ENCODE peak calls at places on chromosomes 16 and 17, in five cellular contexts. A, G, B, U and D are unnamed samples.

GRCh38 chr16:85601730-85602401 is 11.3 kb upstream of the GSE1 start:
- DNase-seq in B (peak), G (no peak), U (peak), A (no peak), D (peak)

GRCh38 chr16:24681793-24682192 is 47.7 kb upstream of the TNRC6A start:
- DNase-seq in A (no peak), B (peak), U (no peak), G (no peak), D (no peak)

GRCh38 chr16:9297437-9298113 is 206.1 kb downstream of the HAPSTR1 start:
- DNase-seq in G (no peak), B (no peak), U (peak), A (peak), D (no peak)

GRCh38 chr16:72884037-72884436 is 163.9 kb downstream of the ZFHX3 start:
- DNase-seq in U (no peak), B (peak), A (no peak), G (no peak), D (no peak)

GRCh38 chr17:56939869-56940484 is 20.9 kb downstream of the COIL start:
- DNase-seq in G (no peak), A (peak), U (peak), B (peak), D (no peak)

GRCh38 chr17:17156511-17156910 is 49.6 kb downstream of the PLD6 start:
- DNase-seq in B (peak), U (no peak), G (no peak), A (no peak), D (no peak)

GRCh38 chr16:10566613-10567012 is 13.8 kb downstream of the EMP2 start:
- DNase-seq in A (no peak), U (peak), B (no peak), G (no peak), D (no peak)

GRCh38 chr16:8936421-8936820 is 27.3 kb downstream of the USP7 start:
- DNase-seq in B (peak), U (peak), G (peak), A (peak), D (no peak)

GRCh38 chr17:45809484-45809883 is 25.4 kb downstream of the CRHR1 start:
- DNase-seq in A (no peak), B (no peak), U (no peak), G (no peak), D (no peak)

GRCh38 chr17:28551421-28552186 is 820 bp downstream of the UNC119 start:
- DNase-seq in G (no peak), U (no peak), B (no peak), A (no peak), D (no peak)

GRCh38 chr16:14003119-14003570 is 68.0 kb upstream of the MRTFB start:
- DNase-seq in B (peak), G (no peak), A (no peak), U (peak), D (peak)

GRCh38 chr17:58318065-58318481 is 10.5 kb downstream of the TSPOAP1 start:
- DNase-seq in U (peak), B (no peak), A (no peak), G (peak), D (no peak)

GRCh38 chr17:45722161-45722560 is 62.0 kb upstream of the CRHR1 start:
- DNase-seq in G (no peak), A (peak), U (peak), B (peak), D (peak)

GRCh38 chr16:77786448-77786847 is 1.9 kb upstream of the VAT1L start:
- DNase-seq in G (no peak), A (no peak), B (no peak), U (no peak), D (no peak)

GRCh38 chr16:12999368-12999767 is 98.0 kb downstream of the SHISA9 start:
- DNase-seq in G (no peak), B (no peak), A (no peak), U (no peak), D (no peak)

GRCh38 chr17:50129946-50130777 is at the start of gene SAMD14:
- DNase-seq in G (no peak), B (peak), A (no peak), U (peak), D (no peak)

GRCh38 chr17:54662978-54663876 is 237.4 kb upstream of the TOM1L1 start:
- DNase-seq in U (peak), A (no peak), B (no peak), G (no peak), D (no peak)

GRCh38 chr16:85306071-85306792 is 194.0 kb upstream of the CIBAR2 start:
- DNase-seq in G (peak), A (peak), B (peak), U (peak), D (peak)

GRCh38 chr16:23959069-23959800 is 123.5 kb downstream of the PRKCB start:
- DNase-seq in A (no peak), G (no peak), B (no peak), U (no peak), D (no peak)

GRCh38 chr17:3763777-3764170 is 37.2 kb downstream of the ITGAE start:
- DNase-seq in G (no peak), A (no peak), U (no peak), B (no peak), D (no peak)

GRCh38 chr17:12250973-12251372 is 230.3 kb downstream of the MAP2K4 start:
- DNase-seq in A (no peak), B (no peak), G (no peak), U (no peak), D (no peak)

GRCh38 chr17:78557598-78558039 is 19.6 kb downstream of the DNAH17 start:
- DNase-seq in B (peak), A (no peak), G (no peak), U (no peak), D (no peak)

GRCh38 chr17:37608369-37609169 is 649 bp downstream of the SYNRG start:
- DNase-seq in B (peak), A (no peak), U (peak), G (no peak), D (no peak)

GRCh38 chr17:66789961-66790421 is 44.9 kb upstream of the CACNG5 start:
- DNase-seq in U (peak), G (no peak), B (peak), A (no peak), D (no peak)

GRCh38 chr16:23949630-23950290 is 114.0 kb downstream of the PRKCB start:
- DNase-seq in B (no peak), U (no peak), A (no peak), G (peak), D (no peak)

GRCh38 chr16:8878523-8878911 is 3.6 kb upstream of the LITAFD start:
- DNase-seq in U (peak), B (peak), G (no peak), A (no peak), D (no peak)

GRCh38 chr16:70685938-70686375 is at the start of gene MTSS2:
- DNase-seq in U (peak), B (peak), G (peak), A (peak), D (peak)

GRCh38 chr16:29745853-29746345 is at the start of gene C16orf54:
- DNase-seq in A (no peak), B (no peak), G (peak), U (peak), D (no peak)

GRCh38 chr16:64092284-64092683 is 1029.6 kb downstream of the CDH11 start:
- DNase-seq in U (no peak), G (no peak), B (peak), A (no peak), D (no peak)

GRCh38 chr17:82120148-82120547 is 22.1 kb upstream of the FASN start:
- DNase-seq in B (peak), G (no peak), A (no peak), U (peak), D (no peak)

GRCh38 chr17:10316986-10317834 is 55.6 kb downstream of the MYH13 start:
- DNase-seq in U (peak), A (peak), G (no peak), B (peak), D (peak)

GRCh38 chr17:48597775-48598631 is 4.4 kb upstream of the HOXB5 start:
- DNase-seq in B (peak), A (no peak), U (peak), G (no peak), D (no peak)

GRCh38 chr17:15263206-15263579 is 1.9 kb downstream of the PMP22 start:
- DNase-seq in B (peak), G (no peak), A (no peak), U (peak), D (peak)

GRCh38 chr17:82929676-82930042 is 89.8 kb upstream of the ZNF750 start:
- DNase-seq in A (no peak), G (no peak), B (no peak), U (no peak), D (no peak)

GRCh38 chr17:704111-704864 is 10.4 kb downstream of the VPS53 start:
- DNase-seq in G (no peak), A (no peak), B (no peak), U (no peak), D (no peak)

GRCh38 chr16:56013962-56014552 is 138.9 kb upstream of the CES5A start:
- DNase-seq in A (peak), B (peak), U (peak), G (no peak), D (no peak)

GRCh38 chr17:29682987-29683386 is 60.3 kb upstream of the CORO6 start:
- DNase-seq in B (no peak), G (no peak), U (peak), A (no peak), D (no peak)

GRCh38 chr17:65055708-65056638 is 567 bp downstream of the GNA13 start:
- DNase-seq in B (peak), G (peak), U (peak), A (peak), D (peak)

GRCh38 chr17:38872671-38873385 is 3.0 kb downstream of the LASP1 start:
- DNase-seq in G (no peak), A (no peak), B (no peak), U (no peak), D (no peak)

GRCh38 chr17:43416998-43417891 is 18.5 kb downstream of the ARL4D start:
- DNase-seq in G (no peak), A (no peak), U (no peak), B (peak), D (no peak)